ENCODE peak calls at places on chromosomes 2 and 18, in eight cellular contexts. E is stomach; P is CD4-positive, alpha-beta T cell; S is Calu3; M is suprapubic skin; C is nephron progenitor cell; Z is HFF-Myc; F is MCF 10A. K is an unnamed sample.

GRCh38 chr2:215396595-215397313 is 39.1 kb downstream of the FN1 start:
- DNase-seq in S (no peak), C (no peak), P (no peak), M (no peak), E (no peak), Z (peak; percentile 25), F (peak; percentile 75), K (no peak)

GRCh38 chr2:216739035-216739434 is 43.7 kb upstream of the IGFBP5 start:
- DNase-seq in S (no peak), M (no peak), F (no peak), C (no peak), P (no peak), Z (no peak), E (no peak), K (no peak)

GRCh38 chr2:9655441-9656269 is 24.9 kb upstream of the YWHAQ start:
- DNase-seq in P (no peak), S (no peak), Z (peak; percentile 59), E (no peak), M (no peak), C (no peak), F (peak; percentile 70), K (no peak)

GRCh38 chr2:26742053-26742770 is 21.9 kb upstream of the SLC35F6 start:
- DNase-seq in C (no peak), Z (no peak), S (no peak), M (no peak), E (no peak), P (no peak), F (no peak), K (no peak)

GRCh38 chr2:111053825-111054490 is 66.8 kb upstream of the BCL2L11 start:
- DNase-seq in M (no peak), E (no peak), F (no peak), Z (no peak), C (no peak), P (no peak), S (no peak), K (no peak)

GRCh38 chr2:39513641-39514094 is 76.6 kb upstream of the MAP4K3 start:
- DNase-seq in C (peak; percentile 16), Z (peak; percentile 91), P (no peak), M (no peak), E (peak; percentile 50), F (peak; percentile 92), S (peak; percentile 69), K (no peak)

GRCh38 chr2:201234167-201235139 is 25.9 kb upstream of the CASP8 start:
- DNase-seq in C (no peak), E (no peak), P (no peak), S (no peak), Z (no peak), M (no peak), F (no peak), K (no peak)

GRCh38 chr2:241280291-241280690 is 35.2 kb downstream of the HDLBP start:
- DNase-seq in P (no peak), E (no peak), M (no peak), C (no peak), S (no peak), F (no peak), Z (no peak), K (no peak)

GRCh38 chr2:109280804-109281203 is 151.8 kb downstream of the SH3RF3 start:
- DNase-seq in P (no peak), C (no peak), F (no peak), S (no peak), E (no peak), M (no peak), Z (no peak), K (no peak)

GRCh38 chr18:25931126-25931525 is 159.3 kb downstream of the SS18 start:
- DNase-seq in E (no peak), M (no peak), C (no peak), S (no peak), P (no peak), F (no peak), Z (no peak), K (no peak)

GRCh38 chr2:11748018-11748860 is 1.8 kb downstream of the LPIN1 start:
- DNase-seq in E (no peak), M (no peak), Z (no peak), F (no peak), P (no peak), S (no peak), C (no peak), K (no peak)

GRCh38 chr2:171741189-171741588 is 53.9 kb downstream of the DYNC1I2 start:
- DNase-seq in S (no peak), C (no peak), F (no peak), P (no peak), E (no peak), M (no peak), Z (no peak), K (no peak)

GRCh38 chr2:135159191-135159590 is 107.1 kb downstream of the RAB3GAP1 start:
- DNase-seq in C (no peak), M (no peak), P (no peak), Z (no peak), E (no peak), S (no peak), F (no peak), K (no peak)

GRCh38 chr2:10486601-10487079 is 38.5 kb upstream of the ODC1 start:
- DNase-seq in P (no peak), F (no peak), E (peak; percentile 73), Z (no peak), C (no peak), M (peak; percentile 59), S (peak; percentile 34), K (peak; percentile 44)

GRCh38 chr2:176272870-176273269 is 3.6 kb downstream of the MTX2 start:
- DNase-seq in Z (no peak), E (no peak), M (no peak), C (no peak), S (no peak), P (no peak), F (no peak), K (no peak)

GRCh38 chr2:176270100-176270750 is 983 bp downstream of the MTX2 start:
- DNase-seq in C (no peak), P (no peak), M (no peak), S (no peak), E (no peak), Z (no peak), F (no peak), K (no peak)

GRCh38 chr2:176268976-176269318 is 295 bp upstream of the MTX2 start:
- DNase-seq in Z (no peak), E (no peak), P (no peak), M (no peak), F (no peak), S (no peak), C (no peak), K (no peak)

DNA sequence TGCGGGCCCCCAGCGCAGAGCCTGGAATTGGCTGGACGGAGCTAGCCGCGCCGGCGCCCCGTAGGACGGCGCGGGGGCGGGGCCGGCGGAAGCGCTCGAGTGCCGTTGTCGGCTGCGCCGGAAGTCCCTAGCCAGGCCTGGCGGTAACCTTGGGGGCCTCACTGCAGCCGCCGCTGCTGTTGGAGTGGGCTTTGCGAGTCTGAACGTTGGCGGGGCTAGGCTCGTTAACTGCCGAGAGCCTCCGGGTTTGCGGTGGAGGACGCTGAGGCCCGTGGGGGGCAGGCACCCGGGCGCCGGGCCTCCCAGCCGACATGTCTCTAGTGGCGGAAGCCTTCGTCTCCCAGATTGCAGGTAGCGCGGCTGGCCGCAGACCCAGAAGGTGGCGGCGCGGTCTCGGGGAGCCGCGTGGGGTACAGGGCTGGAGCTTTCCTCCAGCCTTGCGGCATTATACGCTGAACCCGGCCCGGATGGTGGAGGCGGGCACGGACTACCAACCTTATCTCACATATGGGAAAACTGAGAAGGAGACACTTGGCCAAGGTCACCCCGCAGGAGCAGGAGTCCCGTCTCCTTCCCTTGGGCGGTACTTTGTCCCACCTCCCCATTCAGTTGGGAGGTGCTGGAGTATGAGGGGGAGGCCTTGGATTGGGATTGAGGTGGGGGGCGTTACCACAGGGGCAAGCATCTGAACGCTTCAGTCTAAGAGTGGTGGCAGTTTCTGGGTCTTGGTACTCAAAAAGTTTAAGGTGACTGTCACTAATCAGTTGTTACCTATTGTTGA is at the start of gene MTX2:
- DNase-seq in S (peak; percentile 86), M (peak; percentile 81), C (peak; percentile 85), F (peak; percentile 79), P (peak; percentile 70), E (peak; percentile 78), Z (peak; percentile 17), K (peak; percentile 82)
- TF ChIP-seq CTCF in S (peak; percentile 26), M (peak; percentile 8), C (no peak), F (peak; percentile 11), P (no peak), E (no peak), Z (no peak), K (peak; percentile 39)

GRCh38 chr18:2223859-2224258 is 347.4 kb downstream of the METTL4 start:
- DNase-seq in P (no peak), E (no peak), S (peak; percentile 52), Z (peak; percentile 7), M (no peak), C (peak; percentile 16), F (peak; percentile 63), K (no peak)
- TF ChIP-seq CTCF in P (no peak), E (no peak), S (peak; percentile 40), Z (peak; percentile 49), M (no peak), C (peak; percentile 58), F (peak; percentile 76), K (peak; percentile 80)

GRCh38 chr2:56185582-56186046 is 1.8 kb downstream of the CCDC85A start:
- DNase-seq in P (no peak), M (no peak), F (peak; percentile 32), Z (no peak), C (peak; percentile 36), E (no peak), S (peak; percentile 58), K (no peak)
- TF ChIP-seq CTCF in P (no peak), M (no peak), F (no peak), Z (no peak), C (no peak), E (no peak), S (no peak), K (peak; percentile 68)

GRCh38 chr2:190881074-190881479 is 456 bp downstream of the GLS start:
- DNase-seq in C (no peak), E (no peak), P (no peak), Z (no peak), F (no peak), M (no peak), S (no peak), K (no peak)
- TF ChIP-seq CTCF in C (no peak), E (no peak), P (no peak), Z (no peak), F (no peak), M (no peak), S (no peak), K (no peak)